ENCODE peak calls at places on chromosomes 4 and X, in six cellular contexts. L is heart left ventricle, M is Calu3, T is AG04449, X is activated B cell treated with CpG ODN at 0.5 μM for 24 hours, G is mammary epithelial cell. P is an unnamed sample.

GRCh38 chrX:148441387-148441786 is 59.0 kb upstream of the AFF2 start:
- DNase-seq in L (no peak), M (no peak), T (no peak), X (no peak), G (no peak), P (no peak)

GRCh38 chrX:77564824-77565223 is 117.6 kb downstream of the FGF16 start:
- DNase-seq in L (no peak), M (no peak), T (no peak), X (no peak), G (peak; percentile 6), P (no peak)

GRCh38 chr4:153809307-153809706 is 20.4 kb upstream of the SFRP2 start:
- DNase-seq in L (no peak), M (no peak), T (no peak), X (no peak), G (no peak), P (no peak)

GRCh38 chrX:104987063-104987462 is 233.4 kb downstream of the TEX13A start:
- DNase-seq in L (no peak), M (no peak), T (no peak), X (no peak), G (peak; percentile 45), P (no peak)

GRCh38 chr4:87073570-87074470 is 139.0 kb downstream of the AFF1 start:
- DNase-seq in L (peak; percentile 67), M (no peak), T (no peak), X (peak; percentile 35), G (peak; percentile 17), P (peak; percentile 35)

GRCh38 chr4:138643827-138644226 is 371.8 kb upstream of the NOCT start:
- DNase-seq in L (no peak), M (no peak), T (no peak), X (no peak), G (no peak), P (no peak)

GRCh38 chr4:23374280-23374679 is 515.6 kb downstream of the PPARGC1A start:
- DNase-seq in L (no peak), M (peak; percentile 23), T (no peak), X (no peak), G (no peak), P (no peak)

GRCh38 chr4:67713531-67714247 is 12.7 kb upstream of the UBA6 start:
- DNase-seq in L (no peak), M (no peak), T (no peak), X (no peak), G (peak; percentile 57), P (peak; percentile 55)

GRCh38 chr4:120755864-120756263 is 166.7 kb downstream of the PRDM5 start:
- DNase-seq in L (no peak), M (no peak), T (no peak), X (no peak), G (no peak), P (no peak)

GRCh38 chrX:16722481-16722880 is 3.1 kb downstream of the SYAP1 start:
- DNase-seq in L (no peak), M (no peak), T (no peak), X (no peak), G (no peak), P (no peak)

GRCh38 chr4:170687751-170688150 is 598.0 kb upstream of the AADAT start:
- DNase-seq in L (no peak), M (no peak), T (no peak), X (no peak), G (no peak), P (no peak)

GRCh38 chrX:107146670-107147069 is 28.0 kb upstream of the RBM41 start:
- DNase-seq in L (no peak), M (no peak), T (no peak), X (no peak), G (peak; percentile 83), P (no peak)

GRCh38 chr4:47771020-47771419 is 66.8 kb downstream of the CORIN start:
- DNase-seq in L (no peak), M (no peak), T (no peak), X (no peak), G (no peak), P (no peak)

GRCh38 chr4:82437285-82438005 is 7.1 kb downstream of the ENOPH1 start:
- DNase-seq in L (no peak), M (no peak), T (no peak), X (no peak), G (peak; percentile 94), P (no peak)

GRCh38 chr4:173494013-173494970 is 35.7 kb downstream of the HAND2 start:
- DNase-seq in L (peak; percentile 65), M (peak; percentile 58), T (no peak), X (no peak), G (peak; percentile 66), P (peak; percentile 64)

GRCh38 chr4:8725071-8725841 is 132.7 kb downstream of the CPZ start:
- DNase-seq in L (no peak), M (no peak), T (no peak), X (peak; percentile 6), G (no peak), P (no peak)

GRCh38 chrX:67780694-67781109 is 236.9 kb downstream of the AR start:
- DNase-seq in L (peak; percentile 90), M (peak; percentile 34), T (peak; percentile 91), X (no peak), G (peak; percentile 9), P (peak; percentile 94)

GRCh38 chr4:6824071-6824470 is 41.5 kb downstream of the KIAA0232 start:
- DNase-seq in L (no peak), M (no peak), T (no peak), X (no peak), G (no peak), P (no peak)

GRCh38 chrX:13687203-13687602 is 1.7 kb upstream of the RAB9A start:
- DNase-seq in L (no peak), M (no peak), T (no peak), X (no peak), G (no peak), P (no peak)

GRCh38 chr4:168560184-168560834 is 63.5 kb downstream of the PALLD start:
- DNase-seq in L (no peak), M (peak; percentile 6), T (no peak), X (no peak), G (peak; percentile 54), P (no peak)

GRCh38 chr4:82899339-82899738 is 1.2 kb upstream of the THAP9 start:
- DNase-seq in L (no peak), M (no peak), T (no peak), X (no peak), G (no peak), P (peak; percentile 24)

GRCh38 chr4:75723117-75723801 is 1.1 kb upstream of the USO1 start:
- DNase-seq in L (no peak), M (no peak), T (no peak), X (no peak), G (peak; percentile 84), P (peak; percentile 10)

GRCh38 chrX:55008571-55009358 is 8.6 kb downstream of the APEX2 start:
- DNase-seq in L (no peak), M (no peak), T (no peak), X (no peak), G (peak; percentile 64), P (peak; percentile 7)

GRCh38 chrX:52594658-52595057 is 60.0 kb downstream of the SSX7 start:
- DNase-seq in L (no peak), M (no peak), T (no peak), X (no peak), G (no peak), P (no peak)

GRCh38 chr4:57378766-57379165 is 268.6 kb upstream of the IGFBP7 start:
- DNase-seq in L (no peak), M (no peak), T (no peak), X (no peak), G (peak; percentile 23), P (no peak)

P was measured in lung microvascular endothelial cell.